ENCODE peak calls at places on chromosome 16, in seven cellular contexts. C is GM23338, X is PC-9, I is K562, S is neuronal stem cell, N is PC-3, P is MM.1S. R is an unnamed sample.
A peak's percentile ranks its signal among the peaks of the same experiment; 100 is the strongest.

GRCh38 chr16:2147981-2148671 is at the start of gene RAB26:
- DNase-seq in C (peak; percentile 91), X (peak; percentile 98), I (peak; percentile 83), S (peak; percentile 70), N (peak; percentile 85), P (peak; percentile 67), R (peak; percentile 84)

GRCh38 chr16:50093607-50094570 is 28.1 kb downstream of the HEATR3 start:
- DNase-seq in C (no peak), X (no peak), I (no peak), S (no peak), N (no peak), P (no peak), R (no peak)

GRCh38 chr16:88375236-88376052 is 7.3 kb upstream of the ZNF469 start:
- DNase-seq in C (no peak), X (no peak), I (no peak), S (no peak), N (no peak), P (no peak), R (no peak)

GRCh38 chr16:10827691-10828341 is 9.2 kb upstream of the TVP23A start:
- DNase-seq in C (no peak), X (no peak), I (no peak), S (no peak), N (peak; percentile 64), P (no peak), R (no peak)

GRCh38 chr16:19432429-19432828 is 14.7 kb downstream of the TMC5 start:
- DNase-seq in C (peak; percentile 51), X (peak; percentile 49), I (no peak), S (no peak), N (peak; percentile 48), P (no peak), R (no peak)

GRCh38 chr16:68754117-68754792 is 17.2 kb downstream of the CDH1 start:
- DNase-seq in C (no peak), X (no peak), I (no peak), S (no peak), N (peak; percentile 51), P (no peak), R (no peak)

GRCh38 chr16:54931041-54931756 is 534 bp downstream of the IRX5 start:
- DNase-seq in C (peak; percentile 60), X (no peak), I (peak; percentile 21), S (peak; percentile 21), N (no peak), P (peak; percentile 43), R (peak; percentile 73)

GRCh38 chr16:51752596-51752995 is 601.5 kb upstream of the SALL1 start:
- DNase-seq in C (no peak), X (no peak), I (no peak), S (no peak), N (no peak), P (no peak), R (no peak)

GRCh38 chr16:61042736-61043135 is 993.5 kb downstream of the CDH8 start:
- DNase-seq in C (peak; percentile 66), X (no peak), I (no peak), S (peak; percentile 48), N (no peak), P (peak; percentile 17), R (no peak)

GRCh38 chr16:27982184-27982583 is 81.3 kb downstream of the GSG1L start:
- DNase-seq in C (no peak), X (no peak), I (no peak), S (no peak), N (no peak), P (no peak), R (peak; percentile 63)

GRCh38 chr16:77657016-77657415 is 65.3 kb upstream of the NUDT7 start:
- DNase-seq in C (peak; percentile 79), X (no peak), I (peak; percentile 75), S (no peak), N (no peak), P (no peak), R (no peak)

GRCh38 chr16:11094075-11094593 is 149.8 kb downstream of the CLEC16A start:
- DNase-seq in C (no peak), X (peak; percentile 50), I (peak; percentile 80), S (no peak), N (peak; percentile 34), P (peak; percentile 76), R (peak; percentile 51)

GRCh38 chr16:28951410-28951943 is 740 bp downstream of the NFATC2IP start:
- DNase-seq in C (peak; percentile 42), X (peak; percentile 63), I (peak; percentile 73), S (no peak), N (no peak), P (peak; percentile 45), R (peak; percentile 68)

GRCh38 chr16:78437352-78437968 is 338.0 kb downstream of the WWOX start:
- DNase-seq in C (peak; percentile 76), X (peak; percentile 5), I (peak; percentile 61), S (peak; percentile 21), N (peak; percentile 36), P (no peak), R (peak; percentile 73)

GRCh38 chr16:81212830-81213465 is 25.5 kb upstream of the BCO1 start:
- DNase-seq in C (no peak), X (no peak), I (no peak), S (no peak), N (no peak), P (no peak), R (no peak)

GRCh38 chr16:53022374-53022773 is 30.3 kb downstream of the CHD9NB start:
- DNase-seq in C (peak; percentile 87), X (peak; percentile 32), I (peak; percentile 65), S (peak; percentile 57), N (peak; percentile 53), P (no peak), R (peak; percentile 75)

GRCh38 chr16:83532634-83533033 is 275.1 kb upstream of the HSBP1 start:
- DNase-seq in C (no peak), X (no peak), I (no peak), S (no peak), N (no peak), P (no peak), R (no peak)

GRCh38 chr16:56549744-56550385 is 15.0 kb upstream of the MT4 start:
- DNase-seq in C (no peak), X (no peak), I (no peak), S (no peak), N (peak; percentile 11), P (no peak), R (no peak)
- H2AFZ ChIP-seq in C (no peak overlapping the region), X (no peak overlapping the region), I (no peak overlapping the region), S (no peak overlapping the region), N (no peak overlapping the region), P (no peak overlapping the region), R (no peak overlapping the region)

GRCh38 chr16:56909484-56910113 is 22.3 kb upstream of the HERPUD1 start:
- DNase-seq in C (no peak), X (no peak), I (no peak), S (no peak), N (no peak), P (no peak), R (no peak)
- H3K4me1 ChIP-seq in C (peaks cover 19% of the 10 kb centered on the region), X (peaks cover 3% of the 10 kb centered on the region), I (no peaks in the 10 kb centered on the region), S (peaks cover 12% of the 10 kb centered on the region), N (no peaks in the 10 kb centered on the region), P (peaks cover 49% of the 10 kb centered on the region), R (peaks cover 23% of the 10 kb centered on the region)

GRCh38 chr16:80197790-80198201 is 343.0 kb upstream of the DYNLRB2 start:
- DNase-seq in C (no peak), X (no peak), I (no peak), S (no peak), N (peak; percentile 37), P (no peak), R (no peak)
- H2AFZ ChIP-seq in C (no peak overlapping the region), X (no peak overlapping the region), I (no peak overlapping the region), S (no peak overlapping the region), N (no peak overlapping the region), P (no peak overlapping the region), R (no peak overlapping the region)

GRCh38 chr16:85609539-85609938 is 3.6 kb upstream of the GSE1 start:
- DNase-seq in C (no peak), X (no peak), I (no peak), S (no peak), N (no peak), P (no peak), R (no peak)
- H3K4me1 ChIP-seq in C (peaks cover 48% of the 10 kb centered on the region), X (peaks cover 19% of the 10 kb centered on the region), I (peaks cover 61% of the 10 kb centered on the region), S (peaks cover 23% of the 10 kb centered on the region), N (peaks cover 20% of the 10 kb centered on the region), P (no peaks in the 10 kb centered on the region), R (peaks cover 41% of the 10 kb centered on the region)

GRCh38 chr16:23945243-23945642 is 109.5 kb downstream of the PRKCB start:
- DNase-seq in C (no peak), X (no peak), I (no peak), S (no peak), N (no peak), P (no peak), R (no peak)
- H2AFZ ChIP-seq in C (no peak overlapping the region), X (no peak overlapping the region), I (no peak overlapping the region), S (no peak overlapping the region), N (no peak overlapping the region), P (no peak overlapping the region), R (no peak overlapping the region)

GRCh38 chr16:70715860-70716357 is 30.1 kb upstream of the MTSS2 start:
- DNase-seq in C (no peak), X (no peak), I (no peak), S (no peak), N (peak; percentile 58), P (no peak), R (no peak)
- H3K4me1 ChIP-seq in C (peaks cover 32% of the 10 kb centered on the region), X (peaks cover 28% of the 10 kb centered on the region), I (peaks cover 2% of the 10 kb centered on the region), S (peaks cover 13% of the 10 kb centered on the region), N (peaks cover 26% of the 10 kb centered on the region), P (no peaks in the 10 kb centered on the region), R (no peaks in the 10 kb centered on the region)

GRCh38 chr16:67720236-67720635 is 1.1 kb upstream of the GFOD2 start:
- DNase-seq in C (no peak), X (no peak), I (no peak), S (no peak), N (no peak), P (no peak), R (no peak)
- H2AFZ ChIP-seq in C (peak overlapping the region; percentile 98), X (no peak overlapping the region), I (peak overlapping the region; percentile 93), S (peak overlapping the region; percentile 94), N (no peak overlapping the region), P (peak overlapping the region; percentile 92), R (no peak overlapping the region)

GRCh38 chr16:3625331-3625730 is 13.9 kb upstream of the SLX4 start:
- DNase-seq in C (no peak), X (no peak), I (no peak), S (no peak), N (no peak), P (no peak), R (no peak)
- H3K4me1 ChIP-seq in C (peaks cover 12% of the 10 kb centered on the region), X (no peaks in the 10 kb centered on the region), I (peaks cover 5% of the 10 kb centered on the region), S (no peaks in the 10 kb centered on the region), N (no peaks in the 10 kb centered on the region), P (peaks cover 53% of the 10 kb centered on the region), R (peaks cover 69% of the 10 kb centered on the region)